ENCODE peak calls at places on chromosomes 16 and 17, in five cellular contexts. G is breast epithelium, S is psoas muscle, C is brain microvascular endothelial cell, T is MM.1S. D is an unnamed sample.

GRCh38 chr16:56872863-56873391 is 7.9 kb downstream of the SLC12A3 start:
- DNase-seq in G (no peak), S (no peak), C (no peak), T (no peak), D (no peak)

GRCh38 chr16:1997591-1998359 is 8.0 kb downstream of the SYNGR3 start:
- DNase-seq in C (no peak), T (no peak), G (no peak), S (peak), D (no peak)

GRCh38 chr17:64128787-64129514 is 993 bp downstream of the ERN1 start:
- DNase-seq in S (no peak), T (no peak), G (peak), C (peak), D (no peak)

GRCh38 chr16:1527836-1528811 is 5.3 kb upstream of the TMEM204 start:
- DNase-seq in T (no peak), G (no peak), C (no peak), S (peak), D (no peak)

GRCh38 chr16:90011908-90012501 is 7.3 kb downstream of the DBNDD1 start:
- DNase-seq in G (no peak), C (no peak), S (no peak), T (no peak), D (no peak)

GRCh38 chr16:79213214-79213613 is 387.3 kb downstream of the MAF start:
- DNase-seq in C (no peak), S (no peak), G (no peak), T (no peak), D (no peak)

GRCh38 chr17:45237686-45238085 is 16.0 kb downstream of the FMNL1 start:
- DNase-seq in C (no peak), G (no peak), S (no peak), T (no peak), D (no peak)

GRCh38 chr16:57984443-57985203 is 13.7 kb upstream of the CNGB1 start:
- DNase-seq in G (peak), T (peak), S (peak), C (peak), D (peak)

GRCh38 chr16:57204675-57205074 is 18.5 kb downstream of the RSPRY1 start:
- DNase-seq in S (no peak), G (no peak), C (no peak), T (no peak), D (no peak)

GRCh38 chr17:29243792-29244191 is 2.9 kb upstream of the CRYBA1 start:
- DNase-seq in G (no peak), C (peak), S (no peak), T (no peak), D (no peak)

GRCh38 chr17:77794846-77795245 is 163.7 kb upstream of the TNRC6C start:
- DNase-seq in G (no peak), C (no peak), T (no peak), S (no peak), D (no peak)

GRCh38 chr17:44906987-44907681 is 7.9 kb upstream of the EFTUD2 start:
- DNase-seq in T (no peak), S (no peak), G (no peak), C (peak), D (no peak)

DNA sequence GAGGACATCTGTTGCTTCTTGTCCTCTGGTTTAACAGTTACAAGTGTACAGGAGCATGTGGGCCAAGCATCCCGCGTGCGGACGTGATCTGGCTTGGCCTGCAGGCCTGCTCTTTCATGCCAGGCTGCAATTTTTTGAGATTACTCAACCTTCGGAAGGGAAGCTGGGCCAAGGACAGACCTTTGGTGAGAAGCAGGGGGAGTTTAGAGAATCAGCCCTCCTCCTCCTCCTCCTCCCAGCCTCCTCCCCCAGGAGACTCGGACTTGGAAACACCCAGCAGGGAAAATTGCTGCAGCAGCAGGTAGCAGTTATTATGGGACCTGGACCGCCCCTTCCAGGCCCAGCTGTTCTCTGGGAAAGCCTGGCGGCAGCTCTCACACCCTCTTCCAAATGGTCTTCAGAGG is 5.1 kb upstream of the KLHL36 start:
- DNase-seq in C (peak), S (peak), G (peak), T (no peak), D (no peak)
- H3K27ac ChIP-seq in C (no peak), S (peak), G (no peak), T (no peak), D (no peak)

DNA sequence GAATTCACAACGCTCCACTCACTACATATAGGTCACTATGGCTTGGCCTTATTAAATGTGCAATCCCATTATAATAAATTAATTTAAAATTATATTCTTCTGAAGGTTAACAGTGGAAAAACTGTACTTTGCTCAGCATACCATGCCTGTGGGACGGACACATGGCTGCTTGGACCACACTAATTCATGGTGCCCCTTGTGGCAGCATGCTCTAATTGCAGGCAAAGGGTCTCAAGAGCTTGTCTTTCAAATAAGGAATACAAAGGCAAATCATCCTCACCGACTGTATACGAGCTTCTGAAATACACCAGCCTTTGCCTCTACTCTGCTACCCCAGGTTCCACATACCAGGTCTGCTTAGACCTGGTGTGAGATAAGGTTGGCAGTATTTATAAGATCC is 11.7 kb downstream of the SMPD3 start:
- DNase-seq in S (no peak), G (no peak), C (no peak), T (peak), D (no peak)
- TF ChIP-seq CTCF in S (no peak), G (no peak), C (peak), T (peak), D (no peak)

DNA sequence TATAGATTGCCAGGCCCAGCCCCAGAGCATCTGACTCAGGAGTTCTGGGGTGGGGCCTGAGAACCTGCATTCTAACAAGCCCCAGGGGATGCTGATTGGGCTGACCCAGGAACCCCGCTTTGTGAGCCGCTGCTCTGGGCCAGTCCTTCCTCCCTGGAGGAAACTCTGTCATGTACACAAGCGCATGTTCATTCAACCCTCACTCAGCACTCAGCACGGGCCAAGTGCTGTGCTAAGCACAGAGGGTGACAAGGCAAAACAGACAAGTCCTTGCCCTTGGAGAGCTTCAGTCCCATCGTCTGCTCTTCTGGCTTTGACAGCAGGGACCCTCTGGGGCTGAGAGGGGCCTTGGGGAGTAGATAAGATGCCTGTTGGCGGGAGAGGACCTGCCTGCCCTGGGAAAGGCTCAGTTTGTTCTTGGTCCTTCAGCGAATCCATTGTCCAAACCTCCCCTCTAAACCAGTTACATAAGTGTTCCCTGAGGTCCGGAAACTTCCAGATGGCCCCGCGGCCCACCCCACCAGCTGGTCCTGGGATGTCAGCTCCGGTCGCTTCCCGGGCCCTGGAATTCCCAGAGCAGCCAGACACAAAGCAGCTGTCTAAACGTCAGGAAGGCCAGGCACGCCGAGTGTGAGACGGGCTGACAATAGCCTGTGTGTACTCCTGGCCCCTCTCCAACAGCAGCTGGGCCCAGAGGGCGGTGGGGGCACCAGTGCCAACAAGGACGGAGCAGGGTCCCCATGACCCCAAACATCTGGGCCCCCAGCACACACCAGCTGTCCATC is 88.8 kb downstream of the ZDHHC7 start:
- DNase-seq in C (peak), S (peak), T (no peak), G (no peak), D (peak)
- H3K27ac ChIP-seq in C (no peak), S (peak), T (no peak), G (no peak), D (peak)

GRCh38 chr16:67301080-67301757 is 21.9 kb downstream of the PLEKHG4 start:
- DNase-seq in C (no peak), G (no peak), T (no peak), S (peak), D (no peak)

GRCh38 chr16:67302076-67302475 is 22.7 kb downstream of the PLEKHG4 start:
- DNase-seq in T (no peak), S (no peak), C (no peak), G (no peak), D (no peak)

GRCh38 chr16:67304006-67304405 is 22.5 kb downstream of the KCTD19 start:
- DNase-seq in S (no peak), C (no peak), T (no peak), G (no peak), D (no peak)

GRCh38 chr16:67302882-67303434 is 23.6 kb downstream of the KCTD19 start:
- DNase-seq in S (no peak), T (no peak), G (no peak), C (no peak), D (no peak)

DNA sequence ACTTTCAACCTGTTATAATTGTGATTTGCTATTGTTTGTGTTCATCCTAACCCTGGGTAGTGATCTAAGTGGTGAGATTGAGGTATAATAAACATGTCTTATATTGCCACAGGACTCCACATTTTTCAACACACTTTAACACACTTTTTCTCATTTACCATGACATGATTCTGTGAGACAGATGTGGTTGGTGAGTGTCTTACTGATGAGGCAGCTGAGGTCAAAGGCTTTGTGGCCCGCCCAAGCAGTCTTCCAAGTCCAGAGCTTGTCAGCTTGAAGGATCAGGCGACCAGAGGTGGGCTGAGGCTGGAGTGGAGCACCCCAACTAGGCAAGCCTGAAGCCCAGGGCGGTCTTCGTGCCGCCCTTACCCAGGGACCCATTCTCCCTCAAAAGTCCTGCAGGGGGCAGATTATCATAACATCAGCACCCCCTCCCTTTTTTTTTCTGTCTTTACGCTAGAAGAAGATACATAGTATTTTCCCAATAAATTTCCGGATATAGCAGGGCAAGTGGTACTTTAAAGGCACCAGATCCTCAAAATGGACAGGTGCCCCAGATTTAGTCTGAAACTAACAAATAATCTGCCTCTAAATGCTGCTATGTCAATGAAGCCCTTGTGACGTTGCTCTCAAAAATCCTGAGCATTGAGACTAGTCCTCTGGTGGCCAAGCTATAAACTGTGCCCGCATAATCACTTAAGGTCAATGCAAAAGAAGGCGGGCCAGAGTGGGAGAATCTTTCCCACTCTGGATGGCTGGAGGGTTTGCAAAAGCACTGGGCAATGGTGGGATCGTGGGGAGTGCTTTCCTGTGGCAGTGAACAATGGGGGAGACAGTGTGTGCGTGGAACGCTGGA is 21.1 kb downstream of the KCTD19 start:
- DNase-seq in C (no peak), T (no peak), G (no peak), S (no peak), D (no peak)
- TF ChIP-seq CTCF in C (no peak), T (no peak), G (no peak), S (no peak), D (no peak)

GRCh38 chr17:65530985-65531507 is 30.4 kb downstream of the AXIN2 start:
- DNase-seq in C (peak), T (no peak), S (no peak), G (no peak), D (no peak)
- H3K27ac ChIP-seq in C (no peak), T (no peak), S (no peak), G (peak), D (no peak)

GRCh38 chr16:14283786-14284185 is 212.7 kb downstream of the MRTFB start:
- DNase-seq in C (no peak), G (no peak), T (no peak), S (no peak), D (no peak)

GRCh38 chr16:14285542-14286380 is 214.6 kb downstream of the MRTFB start:
- DNase-seq in T (peak), S (peak), C (peak), G (peak), D (peak)

GRCh38 chr16:14284371-14284770 is 213.3 kb downstream of the MRTFB start:
- DNase-seq in T (no peak), C (no peak), S (no peak), G (no peak), D (no peak)

GRCh38 chr16:14284930-14285541 is 213.9 kb downstream of the MRTFB start:
- DNase-seq in S (peak), C (peak), T (peak), G (peak), D (no peak)

DNA sequence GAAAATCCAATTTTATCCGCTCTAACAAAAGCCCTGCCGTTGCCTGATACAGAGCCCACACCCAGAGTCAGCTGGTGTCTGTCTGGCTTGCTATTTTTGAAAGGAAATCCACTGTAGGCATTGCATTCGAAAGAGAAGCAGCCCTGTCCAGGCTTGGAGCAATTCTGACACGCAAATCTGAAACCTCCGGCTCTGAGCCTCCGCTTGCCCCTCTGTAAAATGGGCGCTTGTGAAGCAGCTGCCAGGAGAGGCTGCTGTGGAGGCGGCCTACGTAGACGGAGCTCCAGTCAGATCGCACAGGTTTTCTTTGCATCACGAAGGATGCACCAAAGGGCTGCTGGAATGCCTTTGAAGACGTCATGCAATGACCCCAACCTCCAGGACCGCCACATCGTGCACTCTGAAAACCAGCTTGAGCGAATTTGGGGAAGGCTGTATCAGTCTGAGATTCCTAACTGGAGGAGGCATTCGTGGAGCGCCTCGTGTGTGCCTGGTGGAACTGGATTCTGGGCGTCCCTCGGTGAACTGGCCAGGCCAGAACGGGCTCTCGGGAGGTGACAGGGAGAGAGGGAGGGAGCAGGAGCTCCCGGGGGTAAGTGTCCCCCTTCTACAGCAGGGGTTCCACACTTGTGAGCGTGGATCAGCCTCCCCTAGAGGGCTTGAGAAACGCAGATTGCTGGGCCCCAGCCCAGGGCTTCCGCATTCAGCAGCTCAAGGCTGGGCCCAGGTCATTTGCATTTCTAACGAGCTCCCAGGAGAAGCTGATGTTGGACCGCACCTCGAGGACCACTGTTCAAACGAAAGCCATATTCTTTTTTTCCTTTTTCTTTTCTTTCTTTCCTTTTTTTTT is 215.5 kb downstream of the MRTFB start:
- DNase-seq in T (no peak), C (no peak), G (no peak), S (peak), D (no peak)
- TF ChIP-seq CTCF in T (no peak), C (no peak), G (no peak), S (no peak), D (no peak)

DNA sequence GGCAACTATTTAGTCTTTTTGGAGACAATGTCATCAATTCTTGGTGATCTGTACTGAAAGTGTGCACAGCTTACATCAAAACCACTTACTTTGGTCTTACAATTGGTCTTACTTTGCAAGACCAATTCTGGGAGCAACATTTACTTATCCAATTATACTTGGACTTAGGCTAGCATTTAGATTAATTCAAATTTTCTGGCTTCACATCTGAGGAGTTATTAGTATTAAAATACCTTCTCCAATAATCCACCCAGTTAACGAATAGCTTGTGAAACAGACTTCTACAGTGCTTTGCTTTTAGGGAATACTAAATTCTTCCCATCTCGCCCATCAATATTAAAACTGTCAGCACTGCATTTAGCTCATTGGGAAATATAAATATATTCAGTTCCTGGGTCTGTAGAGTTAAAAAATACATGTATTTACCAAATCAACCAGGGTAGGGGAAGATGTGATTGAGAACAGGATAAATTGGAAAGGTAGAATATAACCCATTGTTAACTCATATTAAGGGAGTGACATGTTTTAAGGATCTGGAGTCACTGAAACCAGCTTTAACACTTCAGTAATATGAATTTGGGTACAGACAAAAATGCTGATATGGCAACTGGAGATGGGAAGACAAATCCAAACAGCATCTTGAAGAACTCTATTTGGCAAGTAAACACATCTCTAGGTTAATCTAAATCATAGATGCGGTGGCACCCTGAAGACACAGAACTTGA is 9.2 kb upstream of the VEZF1 start:
- DNase-seq in T (no peak), S (no peak), C (no peak), G (no peak), D (no peak)
- H3K27ac ChIP-seq in T (no peak), S (peak), C (no peak), G (no peak), D (no peak)

DNA sequence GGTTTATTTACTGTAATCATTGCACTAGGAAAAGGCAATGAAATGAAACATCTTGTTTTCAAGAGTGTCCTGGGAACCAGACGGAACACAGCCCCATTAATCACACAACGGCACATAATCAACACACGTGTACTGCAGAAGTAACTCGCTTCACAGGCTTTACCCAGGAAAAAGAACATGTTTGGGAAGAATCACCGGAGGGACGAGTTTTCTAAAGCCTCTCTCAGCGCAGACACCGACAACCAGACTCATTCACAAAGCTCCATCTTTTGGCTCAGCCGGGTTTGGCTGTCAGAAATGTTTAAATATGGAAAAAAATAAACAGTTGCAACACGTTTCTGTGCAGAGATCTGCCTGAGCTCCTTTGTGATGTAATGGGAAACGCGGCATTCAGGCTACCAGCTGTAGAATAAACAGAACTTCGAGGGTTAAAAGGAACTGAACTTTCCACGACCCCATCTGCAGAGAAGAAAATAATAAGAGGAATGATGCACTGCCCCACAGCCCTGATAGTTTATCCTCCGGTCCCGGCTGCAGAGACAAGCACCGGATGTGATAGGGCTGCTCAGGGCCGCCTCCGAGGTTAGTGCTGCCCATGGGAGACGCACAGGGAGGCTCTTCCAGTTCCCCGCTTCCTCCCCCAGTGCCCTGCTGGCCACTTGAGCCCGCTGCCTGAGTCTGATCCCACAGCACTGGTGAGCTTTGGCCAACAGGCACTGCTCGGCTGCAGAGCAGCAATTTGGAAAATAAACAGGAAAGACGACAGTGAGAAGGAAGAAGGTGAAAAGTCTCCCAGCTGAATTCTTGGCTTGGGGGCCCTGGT is 119.8 kb downstream of the HIC1 start:
- DNase-seq in G (no peak), S (peak), T (no peak), C (peak), D (no peak)
- TF ChIP-seq CTCF in G (no peak), S (no peak), T (no peak), C (peak), D (no peak)